ENCODE peak calls at places on chromosome 17, in five cellular contexts. J, U, V, L and Y are unnamed samples.
A peak's percentile ranks its signal among the peaks of the same experiment; 100 is the strongest.

GRCh38 chr17:9022553-9023388 is 1.5 kb downstream of the NTN1 start:
- DNase-seq in U (no peak), V (no peak), L (no peak), J (no peak), Y (no peak)

GRCh38 chr17:66548158-66548557 is 245.7 kb downstream of the PRKCA start:
- DNase-seq in V (no peak), L (no peak), U (no peak), J (no peak), Y (peak; percentile 23)

GRCh38 chr17:51289776-51290175 is 29.4 kb downstream of the UTP18 start:
- DNase-seq in U (no peak), L (no peak), V (no peak), J (no peak), Y (no peak)

GRCh38 chr17:17950806-17951205 is 21.4 kb downstream of the TOM1L2 start:
- DNase-seq in V (no peak), J (no peak), U (peak; percentile 54), L (no peak), Y (no peak)

GRCh38 chr17:64739316-64740058 is 77.4 kb upstream of the SMURF2 start:
- DNase-seq in J (no peak), L (no peak), U (no peak), V (no peak), Y (peak; percentile 25)

GRCh38 chr17:31318298-31319190 is 2.9 kb downstream of the EVI2A start:
- DNase-seq in U (no peak), L (no peak), J (no peak), V (peak; percentile 63), Y (no peak)

GRCh38 chr17:57541472-57542394 is 203.4 kb downstream of the CCDC182 start:
- DNase-seq in L (peak; percentile 70), U (peak; percentile 97), J (peak; percentile 71), V (no peak), Y (no peak)

GRCh38 chr17:81393684-81394376 is 1.4 kb upstream of the BAHCC1 start:
- DNase-seq in J (peak; percentile 92), L (peak; percentile 97), V (peak; percentile 40), U (peak; percentile 100), Y (peak; percentile 100)

GRCh38 chr17:72118588-72119279 is 2.1 kb upstream of the SOX9 start:
- DNase-seq in U (peak; percentile 79), J (peak; percentile 62), V (peak; percentile 15), L (peak; percentile 43), Y (peak; percentile 75)

GRCh38 chr17:40555296-40556190 is 9.7 kb downstream of the CCR7 start:
- DNase-seq in V (no peak), L (no peak), U (no peak), J (no peak), Y (no peak)

GRCh38 chr17:28524476-28525415 is 18.6 kb downstream of the FOXN1 start:
- DNase-seq in J (no peak), U (peak; percentile 56), V (no peak), L (no peak), Y (peak; percentile 70)

GRCh38 chr17:50187741-50188520 is 13.5 kb downstream of the COL1A1 start:
- DNase-seq in U (no peak), L (no peak), V (no peak), J (no peak), Y (no peak)

DNA sequence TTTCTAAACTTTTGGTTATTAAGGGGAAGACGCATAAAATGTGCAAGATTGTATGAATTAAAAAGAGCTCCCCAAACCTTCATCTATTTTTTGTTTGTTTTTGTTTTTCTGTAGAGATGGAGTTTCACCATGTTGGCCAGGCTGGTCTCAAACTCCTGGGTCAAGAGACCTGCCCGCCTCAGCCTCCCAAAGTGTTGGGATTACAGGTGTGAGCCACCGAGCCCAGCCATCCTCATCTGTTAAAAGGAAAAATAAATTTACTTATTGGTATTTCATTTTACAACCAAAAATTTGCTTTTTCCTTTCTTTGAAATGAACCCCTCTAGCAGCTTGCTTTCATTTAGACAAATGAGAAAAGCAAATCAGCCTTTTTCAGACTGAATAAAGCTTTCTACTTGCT is 23.2 kb downstream of the RNF157 start:
- DNase-seq in L (no peak), U (no peak), J (no peak), V (no peak), Y (no peak)
- TF ChIP-seq BHLHE40 in L (no peak), U (no peak), J (no peak), V (no peak), Y (no peak)

GRCh38 chr17:47882247-47882646 is 13.8 kb upstream of the SP2 start:
- DNase-seq in L (no peak), U (no peak), V (no peak), J (no peak), Y (no peak)

GRCh38 chr17:47882695-47883588 is 13.1 kb upstream of the SP2 start:
- DNase-seq in V (no peak), L (no peak), U (no peak), J (no peak), Y (no peak)

GRCh38 chr17:47883589-47884426 is 12.2 kb upstream of the SP2 start:
- DNase-seq in J (peak; percentile 35), L (no peak), U (no peak), V (no peak), Y (no peak)

GRCh38 chr17:47884905-47885735 is 10.9 kb upstream of the SP2 start:
- DNase-seq in U (no peak), J (no peak), V (no peak), L (no peak), Y (no peak)

DNA sequence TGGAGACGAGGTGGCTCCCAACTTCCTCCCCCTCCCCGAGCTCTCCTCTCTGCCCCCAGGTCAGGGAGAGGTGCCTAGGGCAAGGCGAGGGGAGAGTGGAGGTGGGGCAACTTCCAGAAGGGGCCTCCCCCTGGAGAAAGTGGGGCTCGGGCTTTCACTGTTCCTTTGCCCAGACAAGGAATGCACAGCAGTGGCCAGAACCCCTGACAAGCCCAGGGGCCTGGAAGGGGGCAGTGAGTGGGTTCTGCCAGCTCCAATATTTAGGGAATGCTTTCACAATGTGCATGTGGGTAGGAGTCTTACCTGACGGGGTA is 11.7 kb upstream of the SP2 start:
- DNase-seq in L (no peak), U (no peak), J (no peak), V (no peak), Y (no peak)
- TF ChIP-seq BHLHE40 in L (no peak), U (no peak), J (no peak), V (no peak), Y (no peak)

DNA sequence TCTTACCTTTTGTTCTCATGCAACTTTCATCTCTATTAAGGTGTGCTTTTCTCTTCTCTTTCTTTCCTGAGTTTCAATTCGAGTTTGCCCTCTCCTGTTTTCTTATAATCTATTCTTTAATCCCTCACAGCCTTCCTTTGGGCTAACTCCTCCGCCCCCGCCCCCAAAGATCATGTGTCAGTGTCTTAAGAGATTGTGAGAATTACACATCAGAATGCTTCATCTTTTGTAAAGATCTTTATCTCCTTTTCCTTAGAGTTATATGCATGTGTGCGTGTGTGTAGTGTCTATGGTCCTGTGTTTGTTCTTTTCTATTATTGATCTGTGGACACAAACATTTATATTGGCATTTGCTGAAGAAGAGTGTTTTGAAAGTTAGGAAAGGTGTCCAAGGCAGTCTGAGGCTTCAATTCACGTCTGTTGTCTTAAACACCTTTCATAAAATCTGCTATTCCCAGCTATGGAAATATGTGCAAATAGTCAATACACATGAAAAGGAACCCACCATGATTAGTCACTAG is 6.1 kb upstream of the ALDH3A2 start:
- DNase-seq in V (no peak), L (no peak), U (no peak), J (no peak), Y (no peak)
- TF ChIP-seq BHLHE40 in V (no peak), L (no peak), U (no peak), J (no peak), Y (no peak)

DNA sequence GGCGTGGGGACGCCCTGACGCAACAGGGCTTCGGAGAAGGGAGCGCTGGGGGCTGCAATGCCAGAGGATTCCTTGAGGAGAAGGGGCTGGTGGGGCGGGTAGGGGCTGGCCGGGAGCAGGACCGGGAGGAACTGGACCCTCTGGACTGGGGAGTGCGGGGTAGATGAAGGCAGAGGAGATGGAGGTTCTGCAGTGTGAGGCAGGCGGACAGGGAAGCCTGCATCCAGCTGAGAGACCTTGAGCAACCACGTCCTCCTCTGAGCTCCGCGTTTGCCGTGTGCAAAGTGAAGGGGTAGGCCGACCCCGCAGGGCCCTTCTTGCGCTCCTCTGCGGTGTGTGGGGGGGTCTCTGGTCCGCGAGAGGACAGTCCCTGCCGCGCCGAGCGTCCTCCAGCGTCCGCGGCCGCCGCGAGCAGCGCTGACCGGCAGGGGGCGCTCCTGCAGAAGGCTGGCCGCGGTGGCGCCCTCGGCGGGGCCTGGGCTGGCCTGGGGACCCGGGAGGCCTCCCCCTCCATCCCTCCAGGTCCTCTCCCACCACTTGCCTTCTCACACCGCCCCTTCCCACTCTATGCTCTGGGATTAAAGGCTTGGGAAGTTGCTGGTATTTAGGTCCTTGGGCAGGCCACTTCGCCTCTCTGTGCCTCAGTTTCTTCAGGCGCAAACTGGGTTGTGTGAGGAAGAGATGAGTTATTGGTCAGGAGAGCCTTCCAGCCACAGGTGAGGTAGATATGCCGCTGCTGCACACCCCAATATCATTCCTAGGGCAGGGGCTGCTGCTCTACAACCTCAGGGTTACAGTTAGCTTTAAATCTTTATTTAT is 9.6 kb upstream of the WNT9B start:
- DNase-seq in V (no peak), J (peak; percentile 73), U (peak; percentile 54), L (peak; percentile 82), Y (no peak)
- TF ChIP-seq BHLHE40 in V (no peak), J (no peak), U (no peak), L (no peak), Y (no peak)

GRCh38 chr17:44987883-44988195 is 19.7 kb upstream of the C1QL1 start:
- DNase-seq in J (no peak), V (no peak), U (no peak), L (no peak), Y (no peak)

GRCh38 chr17:44989552-44990138 is 21.5 kb upstream of the C1QL1 start:
- DNase-seq in V (peak; percentile 27), L (no peak), J (no peak), U (no peak), Y (no peak)

GRCh38 chr17:44990994-44991393 is 22.9 kb upstream of the C1QL1 start:
- DNase-seq in V (no peak), J (no peak), L (no peak), U (no peak), Y (no peak)

GRCh38 chr17:44988256-44988942 is 20.3 kb upstream of the C1QL1 start:
- DNase-seq in U (no peak), L (no peak), V (no peak), J (no peak), Y (no peak)

DNA sequence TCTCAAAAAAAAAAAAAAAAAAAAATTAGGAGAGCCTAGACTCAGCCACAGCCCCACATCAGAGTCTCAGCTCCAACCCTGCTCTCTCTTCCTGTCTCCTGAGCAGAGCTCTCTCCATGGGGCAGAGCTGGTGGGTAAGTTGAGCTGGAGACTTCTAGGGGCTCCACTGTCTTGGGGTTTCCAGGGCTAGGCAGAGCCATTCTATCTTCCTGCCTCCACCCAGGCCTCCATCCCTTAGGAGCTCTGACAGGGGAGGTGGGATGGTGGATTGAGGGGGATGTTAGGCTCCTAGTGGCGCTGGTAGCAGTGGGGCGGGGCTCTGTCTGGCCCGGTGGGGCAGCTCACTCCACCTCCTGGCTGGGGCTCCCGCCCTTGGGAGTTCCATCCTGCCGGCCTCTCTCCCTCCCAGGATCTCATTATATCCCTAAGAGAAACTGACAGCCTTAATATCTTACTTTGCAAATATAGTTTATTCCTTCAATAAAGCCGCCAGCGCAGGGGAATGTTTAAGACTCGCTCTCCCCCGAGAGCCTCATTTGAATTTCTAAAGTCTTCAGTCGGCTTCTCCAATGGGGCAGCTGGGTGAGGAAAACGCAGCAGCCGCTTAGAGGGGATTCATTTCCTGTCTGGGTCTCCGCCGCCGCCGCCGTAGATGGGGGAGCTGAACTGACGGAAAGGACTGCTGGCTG is 19.2 kb upstream of the C1QL1 start:
- DNase-seq in V (no peak), U (no peak), L (no peak), J (no peak), Y (no peak)
- TF ChIP-seq BHLHE40 in V (no peak), U (no peak), L (no peak), J (no peak), Y (no peak)